ENCODE peak calls at places on chromosomes 1 and 21, in ten cellular contexts. E is astrocyte of the hippocampus; W is activated CD8-positive, alpha-beta T cell treated with anti-CD3 and anti-CD28 coated beads for 36 hours; B is ureter; G is WTC11; Z is sciatic nerve; Y is HFFc6; N is amniotic stem cell; M is germinal center; X is Calu3. I is an unnamed sample.

GRCh38 chr1:172549621-172550280 is 16.8 kb downstream of the SUCO start:
- DNase-seq in E (no peak), W (no peak), Z (no peak), M (no peak), X (no peak), B (no peak), N (no peak), G (no peak), Y (peak; percentile 50), I (no peak)

GRCh38 chr1:58652351-58653184 is 47.3 kb downstream of the MYSM1 start:
- DNase-seq in Y (peak; percentile 77), Z (peak; percentile 70), N (peak; percentile 67), E (peak; percentile 88), X (peak; percentile 67), B (peak; percentile 65), M (peak; percentile 63), G (peak; percentile 32), W (peak; percentile 72), I (peak; percentile 84)

GRCh38 chr1:198776602-198777029 is 137.8 kb downstream of the PTPRC start:
- DNase-seq in B (no peak), Y (peak; percentile 97), N (peak; percentile 21), E (peak; percentile 84), X (no peak), G (no peak), M (no peak), W (no peak), Z (no peak), I (peak; percentile 47)

GRCh38 chr21:28539623-28539988 is 453.1 kb downstream of the LTN1 start:
- DNase-seq in X (no peak), Y (no peak), Z (no peak), M (no peak), B (no peak), N (no peak), E (no peak), G (no peak), W (no peak), I (no peak)

GRCh38 chr1:200296091-200296661 is 113.7 kb downstream of the ZNF281 start:
- DNase-seq in Z (no peak), W (no peak), E (no peak), Y (peak; percentile 20), G (no peak), X (no peak), B (no peak), N (no peak), M (no peak), I (no peak)

GRCh38 chr1:29527314-29528004 is 291.1 kb downstream of the PTPRU start:
- DNase-seq in G (no peak), E (no peak), W (no peak), Z (peak; percentile 51), B (peak; percentile 30), M (no peak), N (no peak), X (no peak), Y (no peak), I (no peak)

GRCh38 chr1:22643928-22644327 is 495 bp downstream of the C1QC start:
- DNase-seq in Z (no peak), X (no peak), B (no peak), Y (no peak), G (no peak), N (no peak), W (no peak), M (no peak), E (no peak), I (no peak)

GRCh38 chr1:85258536-85259117 is 835 bp downstream of the C1orf52 start:
- DNase-seq in B (peak; percentile 45), E (peak; percentile 20), N (no peak), W (no peak), Z (no peak), G (peak; percentile 48), Y (no peak), X (no peak), M (no peak), I (no peak)

GRCh38 chr1:153799566-153800465 is 24.6 kb downstream of the SLC27A3 start:
- DNase-seq in Z (no peak), B (no peak), G (no peak), M (no peak), X (no peak), N (no peak), W (no peak), Y (no peak), E (no peak), I (no peak)

GRCh38 chr1:93878501-93878888 is 511 bp downstream of the DNTTIP2 start:
- DNase-seq in E (peak; percentile 32), Y (peak; percentile 36), G (no peak), Z (peak; percentile 71), W (peak; percentile 80), X (peak; percentile 63), N (peak; percentile 5), M (peak; percentile 46), B (peak; percentile 51), I (no peak)

GRCh38 chr1:230544758-230545157 is 97.5 kb upstream of the COG2 start:
- DNase-seq in X (no peak), B (no peak), W (no peak), M (no peak), Z (no peak), Y (no peak), E (no peak), G (no peak), N (no peak), I (no peak)

GRCh38 chr1:151060241-151061011 is at the start of gene MLLT11:
- DNase-seq in Y (peak; percentile 43), Z (peak; percentile 73), B (no peak), E (peak; percentile 81), G (peak; percentile 79), W (peak; percentile 67), X (no peak), M (peak; percentile 30), N (peak; percentile 41), I (peak; percentile 68)

GRCh38 chr1:212288614-212289013 is 3.4 kb downstream of the PPP2R5A start:
- DNase-seq in X (no peak), N (no peak), Y (peak; percentile 44), B (no peak), W (no peak), G (no peak), M (no peak), Z (no peak), E (peak; percentile 72), I (peak; percentile 47)

GRCh38 chr1:21933397-21934248 is 3.5 kb downstream of the HSPG2 start:
- DNase-seq in N (no peak), Y (no peak), W (no peak), Z (no peak), X (peak; percentile 73), G (peak; percentile 59), M (no peak), B (peak; percentile 83), E (peak; percentile 58), I (no peak)

GRCh38 chr1:29579821-29580425 is 343.6 kb downstream of the PTPRU start:
- DNase-seq in G (no peak), M (no peak), B (no peak), W (no peak), N (peak; percentile 18), Z (no peak), E (peak; percentile 86), Y (peak; percentile 36), X (no peak), I (no peak)

GRCh38 chr1:178684542-178685000 is 40.5 kb upstream of the RALGPS2 start:
- DNase-seq in G (no peak), Z (no peak), Y (peak; percentile 89), M (no peak), X (no peak), B (no peak), N (peak; percentile 79), E (peak; percentile 64), W (no peak), I (no peak)

GRCh38 chr1:119933397-119933796 is 37.1 kb upstream of the ADAM30 start:
- DNase-seq in Z (no peak), B (no peak), G (no peak), N (no peak), E (no peak), Y (no peak), X (no peak), M (no peak), W (no peak), I (no peak)

GRCh38 chr1:205594846-205595245 is 37.0 kb downstream of the ELK4 start:
- DNase-seq in Z (no peak), B (no peak), N (no peak), M (peak; percentile 35), G (no peak), Y (no peak), X (no peak), W (peak; percentile 15), E (no peak), I (no peak)

GRCh38 chr1:25837253-25837875 is 17.6 kb downstream of the MTFR1L start:
- DNase-seq in Z (no peak), Y (no peak), M (no peak), W (no peak), E (peak; percentile 23), B (no peak), N (no peak), X (no peak), G (no peak), I (no peak)

GRCh38 chr1:9201421-9202239 is 32.9 kb upstream of the H6PD start:
- DNase-seq in W (peak; percentile 24), Y (peak; percentile 73), E (peak; percentile 70), X (no peak), G (no peak), Z (no peak), M (no peak), B (peak; percentile 55), N (no peak), I (peak; percentile 5)

GRCh38 chr1:55547441-55547840 is 332.3 kb upstream of the USP24 start:
- DNase-seq in M (no peak), G (no peak), B (no peak), E (no peak), Y (no peak), Z (no peak), N (no peak), W (no peak), X (no peak), I (no peak)

GRCh38 chr21:20259035-20259867 is 739.0 kb upstream of the NCAM2 start:
- DNase-seq in N (no peak), G (no peak), E (no peak), Z (no peak), W (no peak), B (no peak), X (no peak), Y (no peak), M (no peak), I (peak; percentile 56)

GRCh38 chr1:152410599-152410998 is 3.5 kb downstream of the CRNN start:
- DNase-seq in X (no peak), E (peak; percentile 66), N (no peak), Y (no peak), G (no peak), Z (no peak), W (no peak), B (no peak), M (no peak), I (no peak)

GRCh38 chr1:199338760-199339159 is 688.8 kb upstream of the NR5A2 start:
- DNase-seq in B (no peak), X (no peak), G (no peak), Z (no peak), N (no peak), E (no peak), M (no peak), W (no peak), Y (no peak), I (no peak)

GRCh38 chr1:225651376-225651871 is 1.5 kb downstream of the ENAH start:
- DNase-seq in Z (no peak), Y (peak; percentile 6), N (no peak), B (no peak), M (no peak), E (peak; percentile 43), W (no peak), G (no peak), X (no peak), I (no peak)

GRCh38 chr1:15858672-15859372 is 11.3 kb downstream of the SPEN start:
- DNase-seq in B (no peak), X (no peak), N (no peak), Y (no peak), M (no peak), G (no peak), E (no peak), Z (no peak), W (no peak), I (no peak)

GRCh38 chr1:156910309-156910782 is 10.1 kb upstream of the LRRC71 start:
- DNase-seq in G (peak; percentile 82), Y (no peak), M (peak; percentile 73), N (no peak), E (peak; percentile 53), W (peak; percentile 76), X (peak; percentile 60), Z (no peak), B (no peak), I (no peak)

GRCh38 chr1:184802739-184803492 is 48.3 kb upstream of the EDEM3 start:
- DNase-seq in E (no peak), X (no peak), Y (peak; percentile 40), Z (no peak), W (no peak), B (no peak), N (no peak), G (no peak), M (peak; percentile 20), I (no peak)